ENCODE peak calls at places on chromosomes 5 and 9, in six cellular contexts. Q is activated CD8-positive, alpha-beta T cell treated with anti-CD3 and anti-CD28 coated beads, Interleukin-2, amount 10 ng/mL, durations not matched to agents 7 days and 5 days; U is heart right ventricle; O is activated CD8-positive, alpha-beta memory T cell treated with anti-CD3 and anti-CD28 coated beads, Interleukin-2, amount 10 ng/mL, durations not matched to agents 7 days and 5 days; B is germinal center; D is activated T-helper 9 cell treated with anti-CD3 and anti-CD28 coated beads, Interleukin-2, amount 50 U/mL, for 16 hours. Z is an unnamed sample.

GRCh38 chr5:160649304-160649703 is 202.7 kb downstream of the ATP10B start:
- DNase-seq in Q (no peak), U (no peak), O (no peak), B (no peak), D (no peak), Z (peak)

GRCh38 chr5:80466669-80467485 is 21.0 kb upstream of the FAM151B start:
- DNase-seq in Q (no peak), U (no peak), O (no peak), B (no peak), D (no peak), Z (no peak)

GRCh38 chr5:115382989-115383388 is 86.5 kb upstream of the CCDC112 start:
- DNase-seq in Q (no peak), U (no peak), O (no peak), B (no peak), D (no peak), Z (no peak)

GRCh38 chr5:169803077-169803981 is 166.3 kb downstream of the DOCK2 start:
- DNase-seq in Q (no peak), U (peak), O (no peak), B (no peak), D (no peak), Z (peak)

GRCh38 chr9:75389096-75389495 is 300.8 kb downstream of the OSTF1 start:
- DNase-seq in Q (no peak), U (no peak), O (no peak), B (no peak), D (no peak), Z (no peak)

GRCh38 chr5:2895876-2896275 is 144.4 kb upstream of the IRX2 start:
- DNase-seq in Q (no peak), U (no peak), O (no peak), B (no peak), D (no peak), Z (no peak)

GRCh38 chr9:110180713-110181434 is 27.1 kb downstream of the C9orf152 start:
- DNase-seq in Q (no peak), U (no peak), O (no peak), B (no peak), D (no peak), Z (peak)

GRCh38 chr9:68731857-68732256 is 26.8 kb downstream of the PIP5K1B start:
- DNase-seq in Q (no peak), U (no peak), O (no peak), B (no peak), D (no peak), Z (no peak)

GRCh38 chr5:141192110-141192725 is at the start of gene PCDHB10:
- DNase-seq in Q (peak), U (no peak), O (no peak), B (peak), D (no peak), Z (peak)

GRCh38 chr5:115086473-115086872 is 83.2 kb downstream of the TRIM36 start:
- DNase-seq in Q (no peak), U (no peak), O (no peak), B (no peak), D (no peak), Z (peak)

GRCh38 chr5:69497006-69497520 is 4.5 kb downstream of the OCLN start:
- DNase-seq in Q (no peak), U (no peak), O (no peak), B (no peak), D (no peak), Z (no peak)

GRCh38 chr5:179290681-179291540 is 54.4 kb downstream of the ADAMTS2 start:
- DNase-seq in Q (no peak), U (no peak), O (no peak), B (no peak), D (no peak), Z (no peak)

GRCh38 chr5:37495668-37496067 is 116.5 kb downstream of the WDR70 start:
- DNase-seq in Q (no peak), U (no peak), O (no peak), B (no peak), D (no peak), Z (peak)

GRCh38 chr5:125865166-125865815 is 557.9 kb upstream of the GRAMD2B start:
- DNase-seq in Q (no peak), U (no peak), O (no peak), B (no peak), D (no peak), Z (peak)

GRCh38 chr9:124553738-124554137 is 46.5 kb upstream of the NR5A1 start:
- DNase-seq in Q (no peak), U (no peak), O (no peak), B (no peak), D (no peak), Z (peak)

GRCh38 chr9:100465765-100466164 is 7.2 kb upstream of the TMEFF1 start:
- DNase-seq in Q (no peak), U (no peak), O (no peak), B (no peak), D (no peak), Z (no peak)

GRCh38 chr5:159182691-159183090 is 26.7 kb downstream of the RNF145 start:
- DNase-seq in Q (no peak), U (no peak), O (no peak), B (no peak), D (no peak), Z (no peak)

GRCh38 chr5:33726422-33727165 is 165.2 kb downstream of the ADAMTS12 start:
- DNase-seq in Q (no peak), U (no peak), O (no peak), B (no peak), D (no peak), Z (peak)

GRCh38 chr9:79360387-79361347 is 211.1 kb upstream of the TLE4 start:
- DNase-seq in Q (no peak), U (no peak), O (no peak), B (no peak), D (no peak), Z (peak)

GRCh38 chr5:126819253-126819652 is 42.3 kb downstream of the LMNB1 start:
- DNase-seq in Q (no peak), U (no peak), O (no peak), B (no peak), D (no peak), Z (no peak)

GRCh38 chr9:114484854-114485443 is 20.3 kb downstream of the WHRN start:
- DNase-seq in Q (peak), U (no peak), O (peak), B (no peak), D (peak), Z (peak)

GRCh38 chr9:75979362-75979761 is 88.9 kb downstream of the PCSK5 start:
- DNase-seq in Q (no peak), U (no peak), O (no peak), B (no peak), D (no peak), Z (no peak)

GRCh38 chr9:83238871-83239624 is 176.1 kb upstream of the RASEF start:
- DNase-seq in Q (no peak), U (no peak), O (no peak), B (no peak), D (no peak), Z (no peak)

GRCh38 chr9:79470957-79471356 is 100.8 kb upstream of the TLE4 start:
- DNase-seq in Q (no peak), U (no peak), O (no peak), B (no peak), D (no peak), Z (no peak)

GRCh38 chr5:156824241-156824640 is 25.9 kb upstream of the PPP1R2B start:
- DNase-seq in Q (no peak), U (no peak), O (no peak), B (no peak), D (no peak), Z (no peak)

GRCh38 chr9:114287001-114287762 is 35.7 kb upstream of the ORM1 start:
- DNase-seq in Q (no peak), U (no peak), O (no peak), B (no peak), D (no peak), Z (no peak)

GRCh38 chr5:72280655-72281069 is 39.4 kb downstream of the MRPS27 start:
- DNase-seq in Q (no peak), U (no peak), O (no peak), B (peak), D (no peak), Z (peak)

GRCh38 chr9:21465138-21465537 is 17.0 kb downstream of the IFNE start:
- DNase-seq in Q (no peak), U (no peak), O (no peak), B (no peak), D (no peak), Z (no peak)

GRCh38 chr9:10614201-10614870 is 1.5 kb upstream of the PTPRD start:
- DNase-seq in Q (no peak), U (no peak), O (no peak), B (no peak), D (no peak), Z (peak)

GRCh38 chr9:124271660-124272059 is 13.9 kb downstream of the NEK6 start:
- DNase-seq in Q (no peak), U (no peak), O (no peak), B (no peak), D (no peak), Z (no peak)

GRCh38 chr9:127546125-127546832 is 65.8 kb upstream of the STXBP1 start:
- DNase-seq in Q (no peak), U (no peak), O (no peak), B (no peak), D (no peak), Z (no peak)

GRCh38 chr9:28215921-28216320 is 642.6 kb upstream of the C9orf72 start:
- DNase-seq in Q (no peak), U (no peak), O (no peak), B (no peak), D (no peak), Z (peak)

GRCh38 chr5:137115152-137115551 is 384.0 kb downstream of the SPOCK1 start:
- DNase-seq in Q (no peak), U (no peak), O (no peak), B (no peak), D (no peak), Z (peak)

GRCh38 chr9:125272697-125273096 is 11.1 kb downstream of the GAPVD1 start:
- DNase-seq in Q (no peak), U (no peak), O (no peak), B (no peak), D (no peak), Z (peak)

GRCh38 chr5:124648902-124649467 is 97.5 kb downstream of the ZNF608 start:
- DNase-seq in Q (no peak), U (no peak), O (no peak), B (no peak), D (no peak), Z (no peak)

GRCh38 chr5:115472601-115473000 is 72.0 kb downstream of the FEM1C start:
- DNase-seq in Q (no peak), U (peak), O (no peak), B (no peak), D (no peak), Z (no peak)